ENCODE peak calls at places on chromosomes 13 and 19, in four cellular contexts. Y is GM12891, K is ELF-1, Q is choroid plexus epithelial cell. L is an unnamed sample.

GRCh38 chr19:1045247-1045603 is 5.3 kb downstream of the ABCA7 start:
- DNase-seq in Y (peak; percentile 80), K (peak; percentile 93), Q (no peak), L (no peak)

GRCh38 chr19:56507446-56508281 is at the start of gene ZNF471:
- DNase-seq in Y (no peak), Q (peak; percentile 99), K (peak; percentile 100), L (peak; percentile 97)

GRCh38 chr13:21147827-21148226 is 28.5 kb downstream of the SKA3 start:
- DNase-seq in Q (no peak), Y (no peak), K (no peak), L (no peak)

GRCh38 chr13:97130201-97130600 is 91.9 kb upstream of the MBNL2 start:
- DNase-seq in Q (no peak), K (no peak), Y (no peak), L (no peak)

GRCh38 chr13:87057807-87058520 is 613.2 kb upstream of the SLITRK5 start:
- DNase-seq in Y (no peak), Q (peak; percentile 81), K (no peak), L (no peak)

GRCh38 chr19:34375598-34375997 is 10.6 kb downstream of the GPI start:
- DNase-seq in Y (no peak), Q (peak; percentile 61), K (no peak), L (no peak)

GRCh38 chr13:75181906-75182305 is 300.1 kb downstream of the TBC1D4 start:
- DNase-seq in Q (peak; percentile 95), K (no peak), Y (no peak), L (no peak)

GRCh38 chr19:1307755-1308303 is 22.2 kb downstream of the EFNA2 start:
- DNase-seq in Q (no peak), K (no peak), Y (no peak), L (no peak)

GRCh38 chr13:86269511-86269910 is 470.3 kb upstream of the SLITRK6 start:
- DNase-seq in K (no peak), Y (no peak), Q (no peak), L (no peak)

GRCh38 chr13:49935171-49936084 is 712 bp downstream of the SPRYD7 start:
- DNase-seq in Q (peak; percentile 62), Y (no peak), K (peak; percentile 74), L (no peak)

GRCh38 chr13:94548382-94549240 is 47.3 kb downstream of the TGDS start:
- DNase-seq in Y (no peak), Q (peak; percentile 55), K (no peak), L (peak; percentile 66)

GRCh38 chr19:45424191-45425058 is 708 bp upstream of the ERCC1 start:
- DNase-seq in Q (peak; percentile 94), K (peak; percentile 84), Y (no peak), L (peak; percentile 65)

GRCh38 chr19:12774588-12775555 is at the start of gene HOOK2:
- DNase-seq in K (peak; percentile 89), Y (no peak), Q (no peak), L (peak; percentile 89)

GRCh38 chr19:1225451-1226226 is 12.2 kb downstream of the CBARP start:
- DNase-seq in Q (peak; percentile 31), Y (no peak), K (no peak), L (no peak)

GRCh38 chr13:108427355-108427754 is 157.8 kb downstream of the TNFSF13B start:
- DNase-seq in K (no peak), Q (no peak), Y (no peak), L (no peak)

GRCh38 chr19:53333071-53333465 is 481 bp upstream of the ZNF845 start:
- DNase-seq in Q (no peak), K (no peak), Y (no peak), L (peak; percentile 47)

GRCh38 chr13:79943633-79944032 is 397.3 kb downstream of the SPRY2 start:
- DNase-seq in K (no peak), Y (no peak), Q (no peak), L (no peak)

GRCh38 chr13:37072024-37072423 is 12.5 kb upstream of the SUPT20H start:
- DNase-seq in Q (no peak), Y (no peak), K (no peak), L (no peak)

GRCh38 chr19:48633148-48634035 is 3.8 kb downstream of the DBP start:
- DNase-seq in K (peak; percentile 73), Y (no peak), Q (no peak), L (no peak)

GRCh38 chr13:55516610-55517009 is 1624.1 kb upstream of the PRR20A start:
- DNase-seq in K (no peak), Q (no peak), Y (no peak), L (no peak)

GRCh38 chr13:98582947-98583346 is 6.0 kb upstream of the STK24 start:
- DNase-seq in K (no peak), Y (no peak), Q (no peak), L (no peak)

GRCh38 chr13:97853550-97853949 is 99.9 kb upstream of the IPO5 start:
- DNase-seq in K (no peak), Y (no peak), Q (peak; percentile 23), L (no peak)

GRCh38 chr13:78046349-78046748 is 127.7 kb upstream of the EDNRB start:
- DNase-seq in Y (no peak), K (no peak), Q (no peak), L (no peak)

GRCh38 chr19:40549007-40549708 is 27.5 kb upstream of the SHKBP1 start:
- DNase-seq in K (peak; percentile 92), Y (peak; percentile 79), Q (peak; percentile 56), L (no peak)

GRCh38 chr19:50667759-50668231 is 18.6 kb downstream of the C19orf81 start:
- DNase-seq in Q (no peak), Y (no peak), K (no peak), L (no peak)

GRCh38 chr19:15404780-15405211 is 14.0 kb downstream of the AKAP8L start:
- DNase-seq in Q (no peak), K (no peak), Y (no peak), L (no peak)